ENCODE peak calls at places on chromosomes 5 and 9, in four cellular contexts. N is AG09309, S is astrocyte of the spinal cord, M is upper lobe of left lung. F is an unnamed sample.

GRCh38 chr9:78786794-78787193 is 489.9 kb downstream of the PSAT1 start:
- DNase-seq in M (no peak), N (no peak), S (peak), F (peak)

GRCh38 chr9:6575324-6575758 is 70.2 kb downstream of the GLDC start:
- DNase-seq in M (no peak), N (no peak), S (no peak), F (no peak)

GRCh38 chr9:123607479-123607878 is 251.5 kb downstream of the CRB2 start:
- DNase-seq in M (no peak), S (no peak), N (no peak), F (no peak)

GRCh38 chr5:20000416-20000815 is 12.4 kb upstream of the CDH18 start:
- DNase-seq in M (no peak), N (no peak), S (peak), F (no peak)

GRCh38 chr5:138874771-138875628 is at the start of gene LRRTM2:
- DNase-seq in N (no peak), M (no peak), S (peak), F (no peak)

GRCh38 chr5:114448496-114448895 is 86.6 kb downstream of the KCNN2 start:
- DNase-seq in S (no peak), M (no peak), N (no peak), F (no peak)

GRCh38 chr5:172981931-172982330 is 1.6 kb upstream of the ATP6V0E1 start:
- DNase-seq in N (no peak), S (no peak), M (no peak), F (no peak)

GRCh38 chr5:94891565-94892362 is 273.3 kb downstream of the SLF1 start:
- DNase-seq in N (no peak), M (no peak), S (no peak), F (no peak)

GRCh38 chr5:95620030-95620869 is at the start of gene GPR150:
- DNase-seq in S (peak), N (no peak), M (peak), F (no peak)

GRCh38 chr9:27086818-27087680 is 22.0 kb upstream of the TEK start:
- DNase-seq in N (peak), M (no peak), S (peak), F (peak)

GRCh38 chr9:120386390-120387131 is 193.4 kb downstream of the CDK5RAP2 start:
- DNase-seq in N (no peak), S (peak), M (peak), F (peak)

GRCh38 chr5:42993516-42994284 is 46.4 kb downstream of the ANXA2R start:
- DNase-seq in M (peak), S (peak), N (no peak), F (no peak)

GRCh38 chr5:57776035-57776434 is 293.4 kb upstream of the ACTBL2 start:
- DNase-seq in M (no peak), N (no peak), S (no peak), F (no peak)

GRCh38 chr9:114366334-114367128 is 21.3 kb downstream of the AKNA start:
- DNase-seq in M (no peak), S (peak), N (peak), F (peak)

GRCh38 chr5:147956842-147957223 is 50.5 kb upstream of the C5orf46 start:
- DNase-seq in M (no peak), N (no peak), S (no peak), F (peak)

GRCh38 chr9:78213696-78214095 is 22.2 kb upstream of the CEP78 start:
- DNase-seq in M (no peak), S (peak), N (no peak), F (peak)

GRCh38 chr5:1526681-1527131 is 2.9 kb upstream of the LPCAT1 start:
- DNase-seq in S (no peak), N (no peak), M (no peak), F (no peak)

GRCh38 chr9:126474786-126475485 is 138.8 kb upstream of the LMX1B start:
- DNase-seq in S (peak), N (peak), M (no peak), F (peak)

GRCh38 chr9:68999393-69000105 is 14.4 kb downstream of the PRKACG start:
- DNase-seq in M (peak), N (peak), S (peak), F (peak)

GRCh38 chr9:6113312-6113711 is 97.9 kb upstream of the RANBP6 start:
- DNase-seq in M (no peak), N (no peak), S (no peak), F (no peak)

GRCh38 chr9:133130721-133131244 is 9.7 kb upstream of the RALGDS start:
- DNase-seq in M (no peak), S (no peak), N (no peak), F (no peak)

GRCh38 chr9:5790923-5791322 is 42.0 kb downstream of the ERMP1 start:
- DNase-seq in M (no peak), N (no peak), S (no peak), F (no peak)

GRCh38 chr9:102069969-102070368 is 331.5 kb upstream of the GRIN3A start:
- DNase-seq in M (no peak), S (peak), N (no peak), F (peak)

GRCh38 chr9:136091582-136092352 is 3.3 kb downstream of the NACC2 start:
- DNase-seq in N (no peak), M (no peak), S (no peak), F (no peak)

GRCh38 chr5:119417891-119418781 is 34.2 kb upstream of the HSD17B4 start:
- DNase-seq in N (peak), M (no peak), S (peak), F (peak)

GRCh38 chr9:97980479-97980803 is 2.7 kb upstream of the ANP32B start:
- DNase-seq in S (no peak), N (no peak), M (no peak), F (no peak)

GRCh38 chr5:122871669-122872068 is 26.3 kb downstream of the SNX24 start:
- DNase-seq in S (no peak), M (no peak), N (no peak), F (no peak)

GRCh38 chr5:34789021-34789531 is 49.9 kb upstream of the TTC23L start:
- DNase-seq in N (peak), M (no peak), S (peak), F (peak)

GRCh38 chr9:96651626-96652025 is 3.5 kb downstream of the PRXL2C start:
- DNase-seq in M (no peak), N (no peak), S (peak), F (peak)

GRCh38 chr9:83623634-83623991 is 670 bp downstream of the IDNK start:
- DNase-seq in N (no peak), M (no peak), S (peak), F (no peak)

GRCh38 chr9:123344273-123345096 is 11.5 kb upstream of the CRB2 start:
- DNase-seq in N (no peak), M (no peak), S (no peak), F (no peak)

GRCh38 chr5:31530541-31531265 is 1.2 kb downstream of the DROSHA start:
- DNase-seq in N (no peak), M (no peak), S (no peak), F (peak)

GRCh38 chr9:131611586-131611985 is 66.3 kb downstream of the PRRT1B start:
- DNase-seq in N (no peak), M (no peak), S (no peak), F (peak)

DNA sequence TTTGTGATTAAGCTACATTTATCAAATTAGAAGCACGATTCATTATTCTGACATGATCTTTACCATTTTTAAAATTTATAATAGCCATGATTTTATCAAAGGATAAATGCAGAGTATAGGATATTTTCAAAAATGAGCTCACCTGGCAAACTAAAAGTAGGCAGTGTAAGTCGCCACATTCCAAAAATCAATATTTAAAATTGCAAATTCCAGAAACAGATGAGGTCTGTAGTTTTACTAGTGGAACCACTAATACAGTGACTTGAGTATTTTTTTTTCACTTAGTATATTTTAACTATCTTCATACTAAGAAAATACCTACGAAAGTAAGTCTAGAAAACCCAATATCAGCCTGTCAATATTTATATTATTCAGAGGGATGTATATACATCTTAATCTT is 164.2 kb downstream of the PDE4D start:
- DNase-seq in S (no peak), N (no peak), M (no peak), F (no peak)
- TF ChIP-seq CTCF in S (no peak), N (no peak), M (no peak), F (no peak)

GRCh38 chr5:76836181-76836580 is 13.6 kb upstream of the S100Z start:
- DNase-seq in N (no peak), M (no peak), S (peak), F (peak)
- TF ChIP-seq CTCF in N (peak), M (no peak), S (peak), F (peak)

GRCh38 chr5:151288180-151288579 is 15.4 kb downstream of the SLC36A3 start:
- DNase-seq in M (no peak), N (no peak), S (no peak), F (peak)
- TF ChIP-seq CTCF in M (no peak), N (no peak), S (no peak), F (peak)

GRCh38 chr9:105842023-105842644 is 147.8 kb downstream of the TMEM38B start:
- DNase-seq in N (peak), S (peak), M (no peak), F (peak)
- TF ChIP-seq CTCF in N (peak), S (peak), M (peak), F (peak)

GRCh38 chr5:74542477-74542876 is 98.1 kb downstream of the ENC1 start:
- DNase-seq in M (no peak), N (no peak), S (no peak), F (peak)
- TF ChIP-seq CTCF in M (no peak), N (peak), S (peak), F (no peak)

GRCh38 chr5:135873831-135874230 is 21.8 kb downstream of the IL9 start:
- DNase-seq in N (no peak), M (no peak), S (no peak), F (peak)
- TF ChIP-seq CTCF in N (no peak), M (no peak), S (no peak), F (no peak)

GRCh38 chr5:81207009-81207408 is 26.1 kb upstream of the CKMT2 start:
- DNase-seq in N (no peak), M (no peak), S (peak), F (peak)
- TF ChIP-seq CTCF in N (peak), M (no peak), S (peak), F (peak)

F was measured in MCF 10A.